ENCODE peak calls at places on chromosomes 6 and 20, in eight cellular contexts. Z, C, G, M, Q, F, T and K are unnamed samples.

GRCh38 chr6:5142915-5143314 is 57.8 kb downstream of the PPP1R3G start:
- DNase-seq in G (no peak), C (no peak), T (no peak), F (no peak), Z (peak), M (no peak), Q (peak), K (peak)

GRCh38 chr20:6685181-6685582 is 82.3 kb upstream of the BMP2 start:
- DNase-seq in M (no peak), Z (no peak), G (no peak), F (peak), C (no peak), Q (no peak), T (no peak), K (peak)

GRCh38 chr20:61976275-61976649 is 89.4 kb downstream of the TAF4 start:
- DNase-seq in M (no peak), F (no peak), Z (no peak), Q (no peak), G (no peak), C (no peak), T (no peak), K (no peak)

GRCh38 chr6:170147832-170148708 is 142.8 kb downstream of the DLL1 start:
- DNase-seq in Q (no peak), Z (no peak), C (no peak), T (peak), F (no peak), M (no peak), G (peak), K (no peak)

GRCh38 chr6:11198663-11199603 is 33.5 kb downstream of the NEDD9 start:
- DNase-seq in F (no peak), Z (no peak), T (peak), M (no peak), G (peak), Q (peak), C (peak), K (peak)

GRCh38 chr6:81772741-81773140 is 20.3 kb upstream of the TENT5A start:
- DNase-seq in Z (peak), F (peak), G (peak), T (no peak), C (no peak), M (no peak), Q (peak), K (peak)

GRCh38 chr6:127790571-127790970 is 110.3 kb downstream of the THEMIS start:
- DNase-seq in Z (no peak), G (no peak), T (no peak), C (no peak), F (no peak), M (no peak), Q (no peak), K (no peak)

GRCh38 chr6:84072452-84072997 is 39.0 kb downstream of the MRAP2 start:
- DNase-seq in M (no peak), F (no peak), Z (no peak), T (no peak), C (no peak), G (no peak), Q (no peak), K (no peak)

GRCh38 chr6:21240709-21241108 is 352.8 kb upstream of the SOX4 start:
- DNase-seq in Z (peak), G (no peak), F (no peak), Q (no peak), T (no peak), C (no peak), M (no peak), K (peak)

GRCh38 chr6:72809701-72810379 is 188.0 kb downstream of the KCNQ5 start:
- DNase-seq in T (no peak), Q (no peak), C (no peak), F (no peak), Z (peak), M (no peak), G (no peak), K (peak)

GRCh38 chr6:24686408-24686807 is 19.5 kb downstream of the ACOT13 start:
- DNase-seq in C (no peak), T (no peak), Q (no peak), F (no peak), Z (no peak), G (no peak), M (no peak), K (no peak)

GRCh38 chr20:18811186-18811585 is 2.4 kb upstream of the SCP2D1 start:
- DNase-seq in T (no peak), F (no peak), M (no peak), Z (no peak), C (no peak), G (no peak), Q (no peak), K (no peak)

GRCh38 chr6:99013145-99013544 is 65.4 kb upstream of the FBXL4 start:
- DNase-seq in F (peak), C (no peak), Z (peak), T (no peak), M (no peak), Q (peak), G (no peak), K (peak)

GRCh38 chr6:24887520-24887919 is 48.2 kb downstream of the RIPOR2 start:
- DNase-seq in Q (no peak), C (no peak), M (no peak), G (no peak), F (no peak), T (no peak), Z (no peak), K (no peak)

GRCh38 chr6:33288141-33288941 is 698 bp downstream of the WDR46 start:
- DNase-seq in M (no peak), Z (no peak), F (no peak), G (no peak), Q (no peak), C (no peak), T (no peak), K (no peak)

GRCh38 chr6:90048191-90048969 is 154.1 kb downstream of the GJA10 start:
- DNase-seq in Q (no peak), G (no peak), M (no peak), Z (no peak), C (no peak), F (no peak), T (no peak), K (no peak)